ENCODE peak calls at places on chromosomes 2 and 18, in four cellular contexts. J is HCT116, F is K562, E is HepG2. A is an unnamed sample. For H3K4me1, the result is how much of the 10 kb centered on the place peaks cover.

GRCh38 chr2:206443735-206444527 is 599 bp downstream of the ADAM23 start:
- DNase-seq in F (no peak), E (no peak), J (no peak), A (no peak)

GRCh38 chr18:55790296-55790695 is 202.3 kb upstream of the TCF4 start:
- DNase-seq in J (no peak), E (no peak), F (no peak), A (no peak)

GRCh38 chr2:25606892-25607291 is 66.5 kb downstream of the DTNB start:
- DNase-seq in E (peak), J (no peak), F (peak), A (peak)

GRCh38 chr2:196601430-196602306 is 37.8 kb upstream of the CCDC150 start:
- DNase-seq in J (peak), F (peak), E (no peak), A (peak)

GRCh38 chr2:224444011-224444410 is 42.1 kb upstream of the FAM124B start:
- DNase-seq in J (no peak), E (no peak), F (no peak), A (no peak)

GRCh38 chr2:221100467-221101089 is 471.5 kb downstream of the EPHA4 start:
- DNase-seq in J (peak), F (no peak), E (no peak), A (no peak)

GRCh38 chr2:112092286-112093041 is 37.4 kb downstream of the TMEM87B start:
- DNase-seq in F (no peak), E (no peak), J (no peak), A (no peak)

GRCh38 chr18:7206231-7206630 is 24.7 kb upstream of the LRRC30 start:
- DNase-seq in F (no peak), E (no peak), J (no peak), A (no peak)

GRCh38 chr2:229118336-229118735 is 152.8 kb downstream of the PID1 start:
- DNase-seq in E (no peak), J (no peak), F (no peak), A (no peak)

GRCh38 chr2:26630669-26631360 is 10.4 kb downstream of the CIB4 start:
- DNase-seq in F (no peak), E (peak), J (peak), A (peak)

GRCh38 chr2:162750033-162750432 is 88.5 kb downstream of the KCNH7 start:
- DNase-seq in J (no peak), E (peak), F (no peak), A (no peak)

GRCh38 chr2:29583104-29583503 is 338.3 kb downstream of the ALK start:
- DNase-seq in J (no peak), F (no peak), E (no peak), A (no peak)

GRCh38 chr2:56018202-56018601 is 94.6 kb upstream of the EFEMP1 start:
- DNase-seq in F (no peak), E (no peak), J (no peak), A (no peak)

GRCh38 chr18:53764086-53764485 is 460.4 kb downstream of the MBD2 start:
- DNase-seq in F (no peak), E (no peak), J (no peak), A (no peak)

GRCh38 chr2:98806266-98806697 is 75.3 kb upstream of the MGAT4A start:
- DNase-seq in J (no peak), F (no peak), E (no peak), A (no peak)

GRCh38 chr2:168138369-168138768 is 109.0 kb downstream of the STK39 start:
- DNase-seq in F (no peak), J (no peak), E (no peak), A (no peak)

GRCh38 chr2:222302178-222303018 is 3.6 kb upstream of the PAX3 start:
- DNase-seq in J (no peak), F (no peak), E (no peak), A (no peak)

GRCh38 chr2:85410584-85411404 is 628 bp upstream of the CAPG start:
- DNase-seq in E (peak), J (no peak), F (no peak), A (no peak)

GRCh38 chr2:175036582-175037018 is 31.4 kb upstream of the CHN1 start:
- DNase-seq in E (peak), F (peak), J (peak), A (peak)

GRCh38 chr18:37458697-37459096 is 106.9 kb downstream of the CELF4 start:
- DNase-seq in F (no peak), J (no peak), E (no peak), A (no peak)

GRCh38 chr2:179932786-179933185 is 71.4 kb upstream of the ZNF385B start:
- DNase-seq in E (no peak), J (no peak), F (no peak), A (no peak)

GRCh38 chr2:134119672-134120159 is 134.2 kb upstream of the MGAT5 start:
- DNase-seq in J (peak), E (peak), F (peak), A (peak)

GRCh38 chr2:237350597-237350996 is 63.4 kb downstream of the COL6A3 start:
- DNase-seq in J (no peak), F (no peak), E (no peak), A (no peak)

GRCh38 chr2:11004206-11004605 is 92.5 kb downstream of the KCNF1 start:
- DNase-seq in F (no peak), J (no peak), E (peak), A (no peak)

GRCh38 chr2:19712850-19713249 is 188.9 kb downstream of the TTC32 start:
- DNase-seq in F (no peak), J (no peak), E (no peak), A (no peak)

GRCh38 chr18:56447972-56448371 is 190.4 kb downstream of the TXNL1 start:
- DNase-seq in F (no peak), E (no peak), J (no peak), A (no peak)

DNA sequence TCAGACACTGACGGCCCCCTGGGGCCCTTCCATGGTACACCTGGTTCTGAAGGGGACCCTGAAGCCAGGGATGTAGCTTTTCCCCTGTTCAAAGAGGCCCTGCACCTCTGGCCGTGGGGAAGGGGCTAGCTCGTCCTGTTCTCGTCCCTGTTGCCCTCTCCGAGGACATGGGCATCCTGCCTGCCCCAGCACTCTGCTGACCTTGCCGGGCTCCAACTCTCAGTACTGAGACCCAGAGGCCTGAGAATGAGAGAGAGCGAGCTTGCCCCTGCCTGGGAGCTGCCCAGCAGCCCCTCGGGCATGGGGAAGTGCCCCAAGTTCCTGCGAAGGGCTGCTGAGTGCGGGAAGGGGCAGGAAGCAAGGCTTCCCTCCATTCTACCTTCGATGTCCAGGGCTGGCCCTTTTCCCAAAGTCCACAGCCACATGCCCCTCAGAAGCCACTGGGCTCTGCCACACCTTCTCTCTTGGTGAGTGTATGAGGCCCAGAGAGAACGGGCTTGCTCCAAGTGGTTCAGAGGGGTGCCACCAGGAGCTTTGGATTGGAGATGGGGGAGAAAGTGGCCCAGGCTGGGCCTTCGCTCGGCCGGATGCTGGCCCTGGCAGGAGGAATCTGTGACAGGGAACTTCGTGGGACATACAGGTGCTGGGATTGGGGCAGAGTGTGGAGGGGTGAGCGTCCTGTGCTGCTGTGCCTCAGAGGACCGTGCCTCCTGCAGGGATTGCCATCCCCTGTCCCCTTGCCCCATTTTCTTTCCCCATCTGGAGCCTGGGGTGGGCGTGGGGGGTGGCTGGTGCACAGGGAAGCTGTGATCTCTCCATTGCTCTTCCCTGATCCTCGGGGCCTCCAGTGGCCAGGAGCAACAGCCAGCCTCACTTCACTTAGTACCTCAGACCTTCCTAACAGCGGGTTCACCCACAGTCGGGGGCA is 50.8 kb downstream of the KCNIP3 start:
- DNase-seq in E (no peak), J (no peak), F (no peak), A (no peak)
- TF ChIP-seq SIN3A in E (no peak), J (no peak), F (no peak), A (no peak)

GRCh38 chr2:43146083-43146482 is 80.3 kb downstream of the ZFP36L2 start:
- DNase-seq in J (no peak), E (no peak), F (no peak), A (no peak)

GRCh38 chr2:43139996-43140621 is 86.3 kb downstream of the ZFP36L2 start:
- DNase-seq in F (no peak), J (no peak), E (no peak), A (no peak)

GRCh38 chr2:43144265-43144664 is 82.1 kb downstream of the ZFP36L2 start:
- DNase-seq in F (no peak), E (peak), J (no peak), A (no peak)

GRCh38 chr2:43142921-43143438 is 83.4 kb downstream of the ZFP36L2 start:
- DNase-seq in J (peak), F (peak), E (peak), A (no peak)

GRCh38 chr2:43143756-43144155 is 82.7 kb downstream of the ZFP36L2 start:
- DNase-seq in J (no peak), E (no peak), F (no peak), A (no peak)
- H3K4me1 ChIP-seq in J (under half), E (half or more), F (under half), A (under half)

DNA sequence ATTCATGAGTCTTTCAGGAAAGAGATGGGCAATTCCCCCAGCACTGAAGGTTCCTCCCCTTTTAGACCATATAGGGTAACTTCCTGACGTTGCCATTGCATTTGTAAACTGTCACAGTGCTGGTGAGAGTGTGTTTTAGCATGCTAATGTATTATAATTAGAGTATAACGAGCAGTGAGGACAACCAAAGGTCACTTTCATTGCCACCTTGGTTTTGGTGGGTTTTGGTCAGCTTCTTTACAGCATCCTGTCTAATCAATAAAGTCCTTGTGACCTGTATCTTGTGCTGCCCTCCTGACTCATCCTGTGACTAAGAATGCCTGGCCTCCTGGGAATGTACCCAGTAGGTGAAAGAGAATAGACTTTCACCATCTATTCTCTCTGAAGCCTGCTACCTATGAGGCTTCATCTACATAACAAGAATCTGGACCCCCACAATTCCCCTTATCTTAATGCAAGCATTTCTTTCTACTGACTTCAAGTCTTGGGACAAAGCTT is 148.7 kb downstream of the CABLES1 start:
- DNase-seq in J (peak), F (no peak), E (peak), A (peak)
- TF ChIP-seq TCF7L2 in J (no peak), F (no peak), E (no peak), A (no peak)

GRCh38 chr2:235430366-235431083 is 63.3 kb upstream of the AGAP1 start:
- DNase-seq in F (no peak), E (no peak), J (no peak), A (no peak)

GRCh38 chr2:235432741-235433520 is 60.9 kb upstream of the AGAP1 start:
- DNase-seq in F (no peak), J (no peak), E (no peak), A (no peak)

DNA sequence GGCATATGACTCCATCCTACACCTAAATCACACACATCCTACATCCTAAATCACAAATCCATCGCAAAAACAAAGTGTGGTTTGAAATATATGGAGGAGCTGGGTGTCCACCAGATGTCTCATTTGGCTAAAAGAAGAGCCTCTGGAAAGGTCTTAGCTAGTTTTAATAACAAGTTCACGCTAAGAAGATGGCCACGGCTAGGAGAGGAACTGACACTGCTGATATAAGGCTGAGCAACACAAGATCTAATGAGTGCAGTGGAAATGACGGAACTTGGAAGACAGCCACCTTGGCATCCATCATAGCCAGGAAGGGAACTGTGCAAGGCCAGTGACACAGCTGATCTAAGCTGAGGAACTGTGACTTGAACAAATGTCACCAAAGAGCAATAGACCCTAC is 60.0 kb upstream of the AGAP1 start:
- DNase-seq in F (no peak), J (no peak), E (peak), A (peak)
- TF ChIP-seq SIN3A in F (no peak), J (no peak), E (no peak), A (no peak)

DNA sequence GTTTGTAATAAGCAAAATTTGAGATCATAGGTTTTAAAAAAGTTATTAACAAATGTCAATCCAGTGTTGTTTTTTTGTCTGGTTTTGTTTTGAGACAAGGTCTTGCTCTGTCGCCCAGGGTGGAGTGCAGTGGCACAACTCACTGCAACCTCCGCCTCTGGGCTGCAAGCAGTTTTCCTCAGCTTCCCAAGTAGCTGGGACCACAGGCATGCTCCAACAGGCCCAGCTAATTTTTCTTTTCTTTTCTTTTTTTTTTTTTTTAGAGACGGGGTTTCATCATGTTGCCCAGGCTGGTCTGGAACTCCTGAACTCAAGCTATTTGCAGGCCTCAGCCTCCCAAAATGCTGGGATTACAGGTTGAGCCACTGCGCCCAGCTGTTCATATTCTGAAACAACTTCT is 31.3 kb downstream of the GALNT3 start:
- DNase-seq in E (no peak), J (no peak), F (no peak), A (no peak)
- H3K4me1 ChIP-seq in E (under half), J (under half), F (under half), A (under half)

A was measured in Panc1.